ENCODE peak calls at places on chromosomes 6 and 20, in four cellular contexts. J is HL-60, I is pancreas, B is fibroblast of pulmonary artery. G is an unnamed sample.
A peak's percentile ranks its signal among the peaks of the same experiment; 100 is the strongest.

GRCh38 chr6:121932071-121933009 is 467.1 kb upstream of the HSF2 start:
- DNase-seq in J (no peak), I (no peak), B (peak; percentile 68), G (peak; percentile 23)

GRCh38 chr6:24982231-24982630 is 46.5 kb upstream of the RIPOR2 start:
- DNase-seq in J (no peak), I (no peak), B (peak; percentile 11), G (no peak)

GRCh38 chr6:166721576-166721975 is 94.5 kb upstream of the RPS6KA2 start:
- DNase-seq in J (no peak), I (no peak), B (no peak), G (no peak)

GRCh38 chr6:90151827-90152449 is 144.7 kb downstream of the BACH2 start:
- DNase-seq in J (no peak), I (no peak), B (no peak), G (no peak)

GRCh38 chr6:1636971-1637871 is 27.5 kb downstream of the FOXC1 start:
- DNase-seq in J (no peak), I (peak; percentile 56), B (no peak), G (no peak)

GRCh38 chr6:67560068-67560467 is 1075.0 kb upstream of the ADGRB3 start:
- DNase-seq in J (no peak), I (no peak), B (no peak), G (no peak)

GRCh38 chr6:148563066-148563465 is 183.8 kb upstream of the UST start:
- DNase-seq in J (no peak), I (no peak), B (no peak), G (no peak)

GRCh38 chr6:77445214-77445613 is 18.1 kb downstream of the HTR1B start:
- DNase-seq in J (no peak), I (no peak), B (no peak), G (no peak)

GRCh38 chr20:36273414-36274247 is 32.5 kb upstream of the DLGAP4 start:
- DNase-seq in J (no peak), I (no peak), B (peak; percentile 28), G (peak; percentile 27)

GRCh38 chr20:63641146-63641791 is 12.0 kb downstream of the STMN3 start:
- DNase-seq in J (no peak), I (no peak), B (no peak), G (no peak)

GRCh38 chr6:88455317-88455716 is 289.2 kb upstream of the CNR1 start:
- DNase-seq in J (no peak), I (no peak), B (no peak), G (no peak)

GRCh38 chr6:133947302-133947900 is 5.6 kb upstream of the TBPL1 start:
- DNase-seq in J (no peak), I (peak; percentile 73), B (no peak), G (no peak)

GRCh38 chr20:59747671-59748515 is 143.6 kb downstream of the PHACTR3 start:
- DNase-seq in J (no peak), I (no peak), B (no peak), G (no peak)

GRCh38 chr6:7051780-7052440 is 55.9 kb upstream of the RREB1 start:
- DNase-seq in J (peak; percentile 75), I (peak; percentile 74), B (peak; percentile 21), G (peak; percentile 61)

DNA sequence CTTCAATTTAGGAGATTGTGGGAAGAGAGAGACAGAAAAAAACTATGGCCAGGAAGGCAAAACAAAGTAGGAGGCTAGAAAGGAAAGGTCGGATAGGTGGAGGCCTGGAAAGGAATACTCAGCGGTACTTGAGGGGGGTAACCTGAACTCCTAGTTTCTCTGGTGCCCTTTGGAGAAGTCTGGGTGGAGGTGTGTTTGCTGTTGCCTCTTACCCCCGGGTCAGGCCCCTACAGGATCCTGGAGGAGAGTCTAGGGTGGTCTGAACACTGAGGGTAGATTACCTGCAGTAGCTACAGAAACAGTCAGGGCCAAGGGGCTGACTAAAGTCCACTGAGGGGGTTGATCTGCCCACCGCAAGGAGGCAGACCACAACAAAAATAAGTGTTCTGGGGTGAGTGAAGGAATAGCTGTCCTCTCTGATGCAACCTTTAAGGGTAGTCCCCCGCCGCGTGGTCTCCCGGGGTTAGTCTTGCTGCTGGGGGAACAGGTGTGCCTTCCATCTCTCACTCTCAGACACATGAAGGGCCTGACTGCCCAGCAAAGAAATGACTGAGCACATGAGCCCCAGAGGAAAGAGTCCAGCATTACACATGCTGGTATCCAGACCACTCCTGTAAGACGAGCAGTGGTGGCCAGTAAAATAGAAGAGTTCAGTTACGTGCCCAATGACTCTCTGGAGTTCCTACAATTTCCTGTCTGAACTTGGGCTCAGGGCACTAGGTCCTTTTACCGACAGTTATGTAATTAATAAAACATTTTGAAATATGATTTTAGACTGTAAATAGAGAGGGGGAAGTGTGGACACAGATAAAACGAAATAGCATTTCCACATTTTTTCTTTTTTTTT is 59.5 kb downstream of the MTHFD1L start:
- DNase-seq in J (no peak), I (no peak), B (peak; percentile 51), G (no peak)
- TF ChIP-seq CTCF in J (no peak), I (no peak), B (no peak), G (no peak)

GRCh38 chr6:47853766-47854165 is 71.9 kb downstream of the OPN5 start:
- DNase-seq in J (no peak), I (no peak), B (no peak), G (no peak)
- TF ChIP-seq CTCF in J (no peak), I (no peak), B (no peak), G (no peak)

DNA sequence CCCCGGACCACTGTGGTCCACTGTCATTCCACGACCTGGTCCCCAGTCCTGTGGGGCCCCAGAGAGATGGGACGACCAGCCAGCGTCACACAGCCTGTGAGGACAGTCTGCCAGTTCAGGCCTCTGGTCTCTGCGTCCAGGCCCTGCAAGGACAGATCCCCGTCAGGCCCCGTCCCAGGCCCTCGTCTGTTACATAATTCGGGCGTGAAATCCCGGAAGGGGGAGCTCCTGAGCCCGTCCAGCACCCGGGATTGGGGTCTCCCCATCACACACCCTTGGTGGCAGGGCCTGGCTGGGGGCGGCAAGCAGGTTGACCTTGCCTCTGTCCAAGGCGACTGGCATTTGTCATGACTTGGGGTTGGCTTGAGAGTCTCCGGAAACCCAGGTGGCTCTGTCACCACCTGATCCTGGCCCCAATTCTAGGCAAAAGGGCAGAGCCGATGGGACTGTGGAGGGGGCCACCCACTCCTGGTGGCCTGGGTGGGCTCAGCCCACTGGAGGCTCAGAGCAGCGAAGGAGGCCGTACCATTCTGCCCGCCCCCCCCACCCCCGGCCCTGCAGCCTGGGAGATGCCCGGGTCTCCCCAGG is 73.8 kb upstream of the GATA5 start:
- DNase-seq in J (no peak), I (no peak), B (no peak), G (peak; percentile 82)
- TF ChIP-seq CTCF in J (no peak), I (no peak), B (no peak), G (peak; percentile 23)

GRCh38 chr20:51507357-51508036 is 35.0 kb downstream of the NFATC2 start:
- DNase-seq in J (no peak), I (no peak), B (no peak), G (no peak)
- TF ChIP-seq CTCF in J (no peak), I (no peak), B (no peak), G (no peak)

DNA sequence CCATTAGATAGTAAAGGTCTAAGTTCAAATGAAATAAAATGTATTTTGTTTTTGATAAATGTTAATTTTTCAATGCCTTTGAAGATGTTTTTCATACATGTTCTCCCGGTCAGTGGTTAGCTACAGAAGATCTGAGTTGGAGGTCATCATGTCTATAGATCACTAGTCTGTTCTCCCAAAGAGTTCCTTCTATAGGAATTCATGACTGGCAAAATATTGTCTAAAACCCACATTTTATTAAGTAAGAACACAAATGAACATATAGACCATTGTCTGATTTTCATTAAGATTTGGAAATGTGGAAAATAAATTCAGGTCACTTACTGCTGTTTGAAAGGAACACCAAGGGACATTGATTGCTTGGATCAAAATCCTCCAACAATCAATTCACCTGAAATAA is 23.6 kb downstream of the HAO1 start:
- DNase-seq in J (no peak), I (no peak), B (no peak), G (no peak)
- TF ChIP-seq CTCF in J (no peak), I (no peak), B (no peak), G (no peak)

GRCh38 chr6:45084257-45084656 is 243.9 kb upstream of the RUNX2 start:
- DNase-seq in J (no peak), I (no peak), B (no peak), G (no peak)

GRCh38 chr6:45082091-45082490 is 246.0 kb upstream of the RUNX2 start:
- DNase-seq in J (no peak), I (no peak), B (peak; percentile 32), G (no peak)

GRCh38 chr6:45081634-45082033 is 246.5 kb upstream of the RUNX2 start:
- DNase-seq in J (no peak), I (no peak), B (no peak), G (no peak)

GRCh38 chr6:45092135-45092534 is 236.0 kb upstream of the RUNX2 start:
- DNase-seq in J (no peak), I (no peak), B (no peak), G (no peak)

GRCh38 chr6:45086685-45087084 is 241.4 kb upstream of the RUNX2 start:
- DNase-seq in J (no peak), I (no peak), B (peak; percentile 17), G (no peak)
- TF ChIP-seq CTCF in J (no peak), I (no peak), B (no peak), G (no peak)